ENCODE peak calls at places on chromosomes 5 and 9, in six cellular contexts. B is ovary, D is uterus, Z is tibial nerve, V is A549, I is NB4. L is an unnamed sample.

GRCh38 chr5:42988568-42988967 is 51.6 kb downstream of the ANXA2R start:
- DNase-seq in B (no peak), D (no peak), Z (no peak), V (no peak), I (no peak), L (no peak)

GRCh38 chr5:115503420-115503819 is 41.2 kb downstream of the FEM1C start:
- DNase-seq in B (no peak), D (no peak), Z (no peak), V (no peak), I (no peak), L (no peak)

GRCh38 chr9:127883959-127884358 is 6.5 kb upstream of the AK1 start:
- DNase-seq in B (no peak), D (no peak), Z (no peak), V (no peak), I (no peak), L (no peak)

GRCh38 chr5:176474476-176474875 is 26.3 kb downstream of the FAF2 start:
- DNase-seq in B (no peak), D (no peak), Z (no peak), V (no peak), I (no peak), L (no peak)

GRCh38 chr9:1871486-1872181 is 143.5 kb upstream of the SMARCA2 start:
- DNase-seq in B (no peak), D (no peak), Z (no peak), V (no peak), I (peak; percentile 22), L (no peak)

GRCh38 chr5:169300468-169301385 is at the start of gene SLIT3:
- DNase-seq in B (peak; percentile 84), D (peak; percentile 88), Z (peak; percentile 40), V (peak; percentile 89), I (no peak), L (peak; percentile 92)

GRCh38 chr5:116887104-116887503 is 312.5 kb upstream of the SEMA6A start:
- DNase-seq in B (no peak), D (no peak), Z (no peak), V (no peak), I (no peak), L (no peak)

GRCh38 chr5:67971223-67971830 is 244.2 kb upstream of the PIK3R1 start:
- DNase-seq in B (peak; percentile 71), D (peak; percentile 48), Z (peak; percentile 46), V (no peak), I (peak; percentile 23), L (no peak)

GRCh38 chr5:133867851-133868545 is 100.4 kb downstream of the C5orf15 start:
- DNase-seq in B (no peak), D (no peak), Z (no peak), V (no peak), I (no peak), L (no peak)

GRCh38 chr9:133141833-133142594 is 21.0 kb upstream of the RALGDS start:
- DNase-seq in B (no peak), D (no peak), Z (no peak), V (no peak), I (no peak), L (no peak)

GRCh38 chr9:134174073-134174449 is 9.7 kb upstream of the RNU6ATAC start:
- DNase-seq in B (no peak), D (no peak), Z (no peak), V (no peak), I (peak; percentile 97), L (no peak)

GRCh38 chr9:92538541-92538940 is 2.8 kb upstream of the ECM2 start:
- DNase-seq in B (no peak), D (no peak), Z (no peak), V (no peak), I (peak; percentile 20), L (peak; percentile 42)

GRCh38 chr5:153543959-153544470 is 53.5 kb downstream of the GRIA1 start:
- DNase-seq in B (no peak), D (no peak), Z (no peak), V (no peak), I (no peak), L (no peak)

GRCh38 chr5:124645396-124645795 is 101.0 kb downstream of the ZNF608 start:
- DNase-seq in B (no peak), D (no peak), Z (no peak), V (no peak), I (no peak), L (no peak)

GRCh38 chr5:116883875-116884274 is 309.3 kb upstream of the SEMA6A start:
- DNase-seq in B (no peak), D (no peak), Z (no peak), V (no peak), I (no peak), L (no peak)

GRCh38 chr5:13354611-13355010 is 589.9 kb downstream of the DNAH5 start:
- DNase-seq in B (no peak), D (no peak), Z (no peak), V (no peak), I (no peak), L (no peak)

GRCh38 chr5:117719413-117719812 is 1144.8 kb upstream of the SEMA6A start:
- DNase-seq in B (no peak), D (no peak), Z (no peak), V (no peak), I (no peak), L (no peak)

GRCh38 chr5:129094924-129095797 is 612 bp downstream of the ISOC1 start:
- DNase-seq in B (peak; percentile 79), D (peak; percentile 67), Z (peak; percentile 30), V (peak; percentile 36), I (peak; percentile 69), L (peak; percentile 10)
- TF ChIP-seq POLR2A in B (no peak), D (no peak), Z (no peak), V (no peak), I (no peak), L (no peak)

GRCh38 chr9:86329649-86330048 is 24.6 kb downstream of the TUT7 start:
- DNase-seq in B (no peak), D (no peak), Z (no peak), V (no peak), I (no peak), L (no peak)

GRCh38 chr9:86330186-86330585 is 24.0 kb downstream of the TUT7 start:
- DNase-seq in B (no peak), D (no peak), Z (no peak), V (no peak), I (no peak), L (no peak)

GRCh38 chr9:86336058-86336457 is 18.2 kb downstream of the TUT7 start:
- DNase-seq in B (no peak), D (no peak), Z (no peak), V (no peak), I (no peak), L (no peak)

GRCh38 chr9:86337469-86338107 is 16.6 kb downstream of the TUT7 start:
- DNase-seq in B (no peak), D (no peak), Z (no peak), V (no peak), I (peak; percentile 63), L (no peak)

GRCh38 chr9:86333651-86334050 is 20.6 kb downstream of the TUT7 start:
- DNase-seq in B (no peak), D (no peak), Z (no peak), V (no peak), I (no peak), L (no peak)
- TF ChIP-seq POLR2A in B (no peak), D (no peak), Z (no peak), V (no peak), I (no peak), L (no peak)

GRCh38 chr9:136531186-136531903 is 14.5 kb downstream of the NOTCH1 start:
- DNase-seq in B (no peak), D (no peak), Z (no peak), V (no peak), I (no peak), L (no peak)

GRCh38 chr9:136533775-136534157 is 12.1 kb downstream of the NOTCH1 start:
- DNase-seq in B (no peak), D (no peak), Z (no peak), V (no peak), I (peak; percentile 37), L (peak; percentile 97)

GRCh38 chr9:136530472-136531089 is 15.3 kb downstream of the NOTCH1 start:
- DNase-seq in B (no peak), D (no peak), Z (no peak), V (no peak), I (no peak), L (no peak)

GRCh38 chr9:136532799-136533774 is 12.8 kb downstream of the NOTCH1 start:
- DNase-seq in B (no peak), D (no peak), Z (no peak), V (no peak), I (no peak), L (no peak)

GRCh38 chr9:136531904-136532798 is 13.7 kb downstream of the NOTCH1 start:
- DNase-seq in B (no peak), D (no peak), Z (no peak), V (no peak), I (no peak), L (no peak)
- TF ChIP-seq POLR2A in B (no peak), D (no peak), Z (no peak), V (no peak), I (no peak), L (no peak)

GRCh38 chr9:136664000-136664798 is 1.5 kb downstream of the EGFL7 start:
- DNase-seq in B (no peak), D (no peak), Z (no peak), V (no peak), I (no peak), L (no peak)

GRCh38 chr9:136662326-136662655 is 425 bp upstream of the EGFL7 start:
- DNase-seq in B (no peak), D (no peak), Z (no peak), V (no peak), I (no peak), L (no peak)

GRCh38 chr9:136661641-136662325 is 933 bp upstream of the EGFL7 start:
- DNase-seq in B (no peak), D (no peak), Z (no peak), V (no peak), I (no peak), L (no peak)

GRCh38 chr9:136663311-136663679 is 579 bp downstream of the EGFL7 start:
- DNase-seq in B (no peak), D (no peak), Z (no peak), V (no peak), I (no peak), L (no peak)

GRCh38 chr9:136662656-136663310 is at the start of gene EGFL7:
- DNase-seq in B (no peak), D (no peak), Z (no peak), V (no peak), I (no peak), L (no peak)
- TF ChIP-seq POLR2A in B (no peak), D (peak; percentile 23), Z (no peak), V (no peak), I (no peak), L (no peak)

GRCh38 chr5:26737763-26738162 is 300.6 kb downstream of the CDH9 start:
- DNase-seq in B (no peak), D (no peak), Z (no peak), V (no peak), I (no peak), L (no peak)
- TF ChIP-seq POLR2A in B (no peak), D (no peak), Z (no peak), V (no peak), I (no peak), L (no peak)